ENCODE peak calls at places on chromosomes 11 and 22, in ten cellular contexts. X is HL-60, S is GM23338, T is esophagus muscularis mucosa, F is vagina, Q is Panc1, N is prostate gland, L is K562, I is sigmoid colon, V is transverse colon. H is an unnamed sample.

GRCh38 chr22:36822581-36822980 is 5.7 kb upstream of the PVALB start:
- DNase-seq in N (no peak), V (no peak), X (no peak), Q (no peak), S (peak), I (no peak), F (no peak), T (no peak), L (no peak), H (no peak)

GRCh38 chr22:19066531-19067271 is 55.5 kb downstream of the DGCR2 start:
- DNase-seq in L (no peak), X (no peak), T (no peak), S (no peak), I (peak), N (no peak), F (peak), Q (no peak), V (no peak), H (no peak)

GRCh38 chr11:75492181-75492820 is 33.4 kb downstream of the GDPD5 start:
- DNase-seq in F (no peak), S (peak), L (peak), Q (no peak), I (no peak), V (peak), N (no peak), T (no peak), X (peak), H (no peak)

GRCh38 chr22:49564666-49565515 is 262.8 kb downstream of the BRD1 start:
- DNase-seq in L (no peak), I (peak), Q (no peak), F (no peak), V (no peak), X (no peak), T (no peak), N (no peak), S (no peak), H (no peak)

GRCh38 chr11:30503156-30503555 is 83.0 kb downstream of the MPPED2 start:
- DNase-seq in F (no peak), N (no peak), S (no peak), X (no peak), T (no peak), V (no peak), I (no peak), L (no peak), Q (no peak), H (no peak)

GRCh38 chr11:85663781-85664560 is 958 bp downstream of the CREBZF start:
- DNase-seq in F (no peak), I (peak), S (peak), X (peak), Q (no peak), T (peak), N (peak), L (peak), V (peak), H (no peak)

GRCh38 chr11:44430140-44430539 is 120.2 kb upstream of the ALX4 start:
- DNase-seq in L (no peak), F (no peak), I (no peak), X (no peak), S (no peak), T (no peak), Q (no peak), N (no peak), V (no peak), H (no peak)

GRCh38 chr11:123238297-123238696 is 43.2 kb upstream of the CLMP start:
- DNase-seq in L (no peak), Q (no peak), V (no peak), F (no peak), N (no peak), X (no peak), T (peak), S (no peak), I (peak), H (no peak)

GRCh38 chr11:134737563-134738510 is 325.8 kb upstream of the B3GAT1 start:
- DNase-seq in F (no peak), N (no peak), T (no peak), Q (no peak), I (no peak), X (no peak), V (no peak), L (no peak), S (no peak), H (no peak)

GRCh38 chr22:19429950-19430889 is 1.3 kb downstream of the HIRA start:
- DNase-seq in T (no peak), V (peak), L (peak), F (no peak), S (peak), X (peak), I (no peak), Q (no peak), N (no peak), H (no peak)

GRCh38 chr22:30276041-30276440 is 9.4 kb upstream of the OSM start:
- DNase-seq in N (no peak), L (no peak), Q (no peak), V (no peak), X (no peak), S (no peak), F (no peak), T (no peak), I (no peak), H (no peak)

GRCh38 chr11:13033760-13034533 is 24.8 kb downstream of the RASSF10 start:
- DNase-seq in L (no peak), N (no peak), X (no peak), I (no peak), V (no peak), Q (no peak), T (peak), F (no peak), S (no peak), H (no peak)

GRCh38 chr22:43077121-43077877 is 11.9 kb downstream of the TTLL1 start:
- DNase-seq in I (no peak), V (peak), L (no peak), T (no peak), S (no peak), X (no peak), F (no peak), Q (no peak), N (no peak), H (no peak)

GRCh38 chr11:763073-763463 is 14.2 kb downstream of the GATD1 start:
- DNase-seq in L (peak), N (no peak), S (peak), Q (no peak), V (peak), I (no peak), F (no peak), T (no peak), X (no peak), H (no peak)

GRCh38 chr11:9862981-9863380 is 199.1 kb downstream of the SWAP70 start:
- DNase-seq in F (no peak), V (no peak), T (no peak), L (no peak), S (peak), X (no peak), I (no peak), N (no peak), Q (no peak), H (peak)

GRCh38 chr11:24312464-24313238 is 184.2 kb upstream of the LUZP2 start:
- DNase-seq in Q (no peak), N (no peak), F (no peak), S (no peak), V (no peak), X (no peak), I (no peak), L (no peak), T (no peak), H (no peak)

GRCh38 chr11:83206771-83207413 is 13.4 kb downstream of the ANKRD42 start:
- DNase-seq in L (no peak), T (no peak), X (no peak), Q (no peak), V (no peak), I (no peak), N (no peak), S (no peak), F (no peak), H (no peak)

GRCh38 chr11:1352696-1353382 is 36.9 kb upstream of the BRSK2 start:
- DNase-seq in I (peak), F (no peak), L (no peak), Q (no peak), T (no peak), N (no peak), V (no peak), X (no peak), S (no peak), H (no peak)

GRCh38 chr11:12269446-12270214 is 107.7 kb upstream of the PARVA start:
- DNase-seq in I (no peak), F (no peak), X (no peak), T (no peak), S (no peak), N (no peak), Q (no peak), V (no peak), L (no peak), H (no peak)

GRCh38 chr11:111421251-111421650 is 42.2 kb upstream of the POU2AF1 start:
- DNase-seq in S (no peak), Q (no peak), I (no peak), L (no peak), T (no peak), V (no peak), N (no peak), X (no peak), F (no peak), H (no peak)

GRCh38 chr11:111423250-111423615 is 44.2 kb upstream of the POU2AF1 start:
- DNase-seq in F (no peak), I (no peak), V (no peak), X (no peak), Q (no peak), S (no peak), T (no peak), L (no peak), N (no peak), H (no peak)

GRCh38 chr11:111419181-111419580 is 40.1 kb upstream of the POU2AF1 start:
- DNase-seq in T (no peak), X (no peak), N (no peak), L (no peak), Q (no peak), I (no peak), V (no peak), S (no peak), F (no peak), H (no peak)

GRCh38 chr11:111419641-111420327 is 40.7 kb upstream of the POU2AF1 start:
- DNase-seq in I (peak), Q (no peak), N (peak), T (no peak), X (no peak), L (no peak), V (no peak), S (no peak), F (no peak), H (no peak)

DNA sequence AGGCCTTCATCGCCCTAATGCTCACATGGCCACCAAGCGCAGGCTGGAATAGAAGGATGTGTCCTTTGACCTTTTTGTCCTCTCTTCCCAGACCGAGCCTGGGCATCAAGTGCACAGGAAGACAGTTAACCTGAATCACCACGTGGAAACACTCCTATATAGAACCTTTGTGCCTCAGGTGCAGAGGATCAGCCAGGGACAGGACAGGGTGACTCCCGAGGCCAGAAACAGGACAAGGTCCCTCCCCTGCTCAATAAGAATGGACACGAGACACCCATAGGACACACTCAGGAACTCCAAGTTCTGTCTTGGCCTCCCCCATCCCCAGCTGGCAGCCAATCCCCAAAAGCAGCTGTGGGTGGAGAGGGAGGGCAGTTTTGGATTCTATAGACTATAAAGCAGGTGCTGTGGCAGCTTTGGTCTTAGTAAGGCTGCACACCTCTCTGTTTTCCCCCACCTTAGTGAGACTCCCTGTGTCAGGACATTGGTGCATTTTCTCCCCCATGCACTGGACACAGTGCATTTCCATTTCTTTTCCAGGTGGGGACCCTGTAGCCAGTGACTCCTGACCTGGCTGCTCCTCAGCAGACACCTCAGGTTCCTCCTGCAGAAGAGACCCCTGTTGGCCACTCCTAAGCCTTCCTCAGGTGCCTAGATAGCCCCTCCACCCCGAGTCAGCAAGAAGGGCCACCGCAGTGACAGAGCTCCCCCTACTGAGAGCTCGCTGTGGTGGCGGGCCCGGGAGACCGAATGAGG is 43.6 kb upstream of the POU2AF1 start:
- DNase-seq in S (peak), I (peak), L (peak), Q (no peak), T (no peak), F (no peak), N (peak), X (no peak), V (peak), H (no peak)
- TF ChIP-seq POLR2AphosphoS5 in S (no peak), I (no peak), L (no peak), Q (no peak), T (no peak), F (no peak), N (no peak), X (no peak), V (no peak), H (no peak)

GRCh38 chr11:125165664-125166346 is 1.3 kb downstream of the PKNOX2 start:
- DNase-seq in V (no peak), N (no peak), L (no peak), I (peak), F (no peak), Q (no peak), S (peak), X (no peak), T (no peak), H (no peak)

GRCh38 chr11:125166347-125166841 is 1.8 kb downstream of the PKNOX2 start:
- DNase-seq in L (no peak), Q (no peak), N (no peak), X (no peak), T (no peak), V (no peak), F (no peak), S (peak), I (peak), H (no peak)

GRCh38 chr11:125164091-125164421 is 495 bp upstream of the PKNOX2 start:
- DNase-seq in Q (no peak), I (no peak), L (no peak), S (no peak), F (no peak), X (no peak), V (no peak), T (no peak), N (no peak), H (no peak)

GRCh38 chr11:125164422-125165110 is at the start of gene PKNOX2:
- DNase-seq in N (peak), S (peak), T (no peak), Q (no peak), V (peak), I (peak), L (peak), F (no peak), X (no peak), H (no peak)

GRCh38 chr11:125165111-125165663 is 636 bp downstream of the PKNOX2 start:
- DNase-seq in Q (no peak), X (no peak), V (no peak), T (no peak), F (no peak), L (no peak), S (peak), N (no peak), I (peak), H (no peak)
- TF ChIP-seq POLR2AphosphoS5 in Q (no peak), X (no peak), V (no peak), T (no peak), F (no peak), L (no peak), S (no peak), N (no peak), I (no peak), H (no peak)

DNA sequence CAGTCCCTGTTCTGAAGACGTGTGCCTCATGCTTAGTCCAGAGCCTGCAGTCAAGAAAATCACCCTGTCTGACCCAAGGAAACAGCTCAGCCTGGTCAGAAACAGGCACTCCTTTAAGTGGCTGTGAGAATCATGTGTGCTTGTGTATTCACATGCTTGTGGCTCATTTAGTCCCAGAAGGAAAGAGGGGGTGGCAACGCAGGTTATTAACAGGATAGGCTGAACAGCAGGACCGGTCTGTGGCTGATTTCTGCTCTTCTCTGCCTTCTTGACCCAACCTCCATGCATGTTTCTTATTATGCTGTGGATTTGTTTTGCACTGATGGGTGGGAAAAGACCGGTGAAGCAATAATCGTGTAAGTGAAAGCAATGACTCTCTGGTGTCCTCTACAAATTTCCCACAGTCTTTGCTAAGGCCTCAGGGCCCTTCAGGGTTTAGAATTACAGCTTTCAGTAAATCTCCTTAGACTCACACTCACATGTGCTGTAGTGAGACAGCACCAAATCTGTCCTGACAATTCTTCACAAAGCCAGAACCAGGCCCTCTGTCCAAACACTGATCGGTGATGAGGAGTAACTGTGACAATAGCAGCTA is 288.1 kb downstream of the ETS1 start:
- DNase-seq in L (no peak), Q (no peak), N (no peak), F (no peak), T (no peak), I (no peak), V (no peak), S (no peak), X (no peak), H (no peak)
- TF ChIP-seq POLR2AphosphoS5 in L (no peak), Q (no peak), N (no peak), F (no peak), T (peak), I (no peak), V (no peak), S (no peak), X (no peak), H (no peak)

GRCh38 chr11:70578831-70579230 is 180.5 kb downstream of the CTTN start:
- DNase-seq in Q (no peak), I (no peak), S (no peak), L (no peak), V (no peak), F (no peak), X (no peak), N (no peak), T (no peak), H (no peak)

GRCh38 chr11:70577258-70577603 is 178.9 kb downstream of the CTTN start:
- DNase-seq in V (no peak), S (no peak), F (no peak), Q (no peak), I (peak), N (no peak), T (no peak), X (no peak), L (no peak), H (no peak)

GRCh38 chr11:70579376-70579955 is 181.1 kb downstream of the CTTN start:
- DNase-seq in I (no peak), X (no peak), T (no peak), Q (no peak), V (no peak), F (no peak), S (no peak), L (no peak), N (no peak), H (no peak)

GRCh38 chr11:70577948-70578347 is 179.6 kb downstream of the CTTN start:
- DNase-seq in N (no peak), T (no peak), S (no peak), F (no peak), Q (no peak), X (no peak), V (no peak), I (peak), L (no peak), H (no peak)

DNA sequence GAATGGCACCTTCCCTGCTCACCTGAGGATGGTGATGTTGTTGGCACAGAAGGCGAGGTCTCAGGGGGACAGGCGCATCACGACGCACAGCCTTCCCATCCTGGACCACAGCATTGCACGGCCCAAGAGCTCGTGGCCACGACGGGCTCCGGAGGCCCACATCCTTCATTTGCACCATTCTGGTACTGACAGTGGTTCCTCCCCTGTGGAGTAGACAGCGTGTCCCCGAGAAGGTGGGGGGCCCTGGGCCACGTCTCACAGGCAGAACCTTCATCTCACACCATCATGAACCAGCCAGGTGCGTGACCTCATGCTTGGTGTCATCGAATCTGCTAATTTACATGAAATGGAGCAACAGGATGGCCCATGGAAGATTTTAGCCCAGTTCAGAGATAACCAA is 180.0 kb downstream of the CTTN start:
- DNase-seq in F (no peak), L (no peak), V (no peak), Q (no peak), N (no peak), S (no peak), I (peak), T (no peak), X (no peak), H (no peak)
- TF ChIP-seq POLR2AphosphoS5 in F (no peak), L (no peak), V (no peak), Q (no peak), N (no peak), S (no peak), I (no peak), T (no peak), X (no peak), H (no peak)

GRCh38 chr11:25991476-25991875 is 340.5 kb upstream of the ANO3 start:
- DNase-seq in F (no peak), V (no peak), S (no peak), X (no peak), N (no peak), Q (no peak), T (no peak), I (no peak), L (no peak), H (no peak)
- TF ChIP-seq POLR2AphosphoS5 in F (no peak), V (no peak), S (no peak), X (no peak), N (no peak), Q (no peak), T (no peak), I (no peak), L (no peak), H (no peak)

DNA sequence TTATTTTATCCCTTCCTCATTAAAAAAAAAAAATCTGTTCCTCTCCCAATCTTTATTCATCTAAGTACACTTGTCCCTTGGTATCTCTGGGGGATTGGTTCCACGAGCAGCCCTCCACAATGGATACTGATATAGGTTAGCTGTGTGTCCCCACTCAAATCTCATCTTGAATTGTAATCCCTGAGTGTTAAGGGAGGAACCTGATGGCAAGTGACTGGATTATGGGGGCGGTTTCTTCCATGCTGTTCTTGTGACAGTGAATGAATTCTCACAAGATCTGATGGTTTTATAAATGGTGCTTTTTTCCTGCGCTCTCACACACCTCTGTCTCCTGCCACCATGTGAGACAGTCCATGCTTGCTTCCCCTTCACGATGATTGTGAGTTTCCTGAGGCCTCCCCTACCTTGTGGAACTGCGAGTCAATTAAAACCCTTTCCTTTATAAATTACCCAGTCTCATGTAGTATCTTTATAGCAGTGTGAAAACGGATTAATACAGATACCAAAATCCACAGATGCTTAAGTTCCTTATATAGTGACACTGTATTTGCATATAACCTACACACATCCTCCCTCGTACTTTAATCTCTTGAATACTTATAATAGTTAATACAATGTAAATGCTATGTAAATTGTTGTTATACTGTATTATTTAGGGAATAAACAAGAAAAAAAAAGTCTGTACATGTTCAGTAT is 62.0 kb downstream of the PACS1 start:
- DNase-seq in Q (no peak), I (no peak), L (no peak), T (no peak), V (no peak), X (no peak), N (no peak), F (no peak), S (no peak), H (no peak)
- TF ChIP-seq POLR2AphosphoS5 in Q (no peak), I (no peak), L (no peak), T (no peak), V (no peak), X (no peak), N (no peak), F (no peak), S (no peak), H (no peak)

GRCh38 chr11:35097814-35098213 is 41.2 kb upstream of the CD44 start:
- DNase-seq in X (no peak), N (no peak), V (no peak), L (no peak), S (no peak), Q (no peak), T (no peak), F (no peak), I (no peak), H (no peak)
- TF ChIP-seq POLR2AphosphoS5 in X (no peak), N (no peak), V (no peak), L (no peak), S (no peak), Q (no peak), T (no peak), F (no peak), I (no peak), H (no peak)